ENCODE peak calls at places on chromosomes 1 and 21, in six cellular contexts. E is GM13976, G is mesothelial cell of epicardium, F is neural progenitor cell, Y is HFFc6, P is dorsolateral prefrontal cortex. I is an unnamed sample.

GRCh38 chr1:46673749-46674182 is 2.1 kb downstream of the TEX38 start:
- DNase-seq in G (no peak), F (no peak), Y (peak), P (no peak), E (no peak), I (no peak)

GRCh38 chr1:169873582-169874200 is 20.0 kb downstream of the SCYL3 start:
- DNase-seq in Y (peak), F (no peak), P (no peak), E (no peak), G (no peak), I (no peak)

GRCh38 chr1:71660417-71660816 is 579.6 kb upstream of the ZRANB2 start:
- DNase-seq in E (no peak), G (no peak), P (no peak), Y (peak), F (no peak), I (no peak)

GRCh38 chr1:6094246-6094645 is 48.6 kb downstream of the KCNAB2 start:
- DNase-seq in Y (no peak), P (no peak), G (no peak), E (no peak), F (no peak), I (no peak)

GRCh38 chr21:39137248-39138186 is 45.7 kb downstream of the PSMG1 start:
- DNase-seq in G (no peak), F (peak), Y (peak), P (no peak), E (no peak), I (no peak)

GRCh38 chr1:154459044-154459443 is 43.0 kb upstream of the TDRD10 start:
- DNase-seq in F (no peak), E (no peak), Y (no peak), P (no peak), G (no peak), I (no peak)

GRCh38 chr1:205971082-205971481 is 27.8 kb upstream of the SLC26A9 start:
- DNase-seq in F (no peak), E (no peak), Y (no peak), G (no peak), P (no peak), I (no peak)

GRCh38 chr1:36467027-36467410 is 2.8 kb upstream of the MRPS15 start:
- DNase-seq in F (no peak), E (no peak), Y (no peak), G (no peak), P (no peak), I (no peak)

GRCh38 chr1:178723541-178723940 is 1.5 kb upstream of the RALGPS2 start:
- DNase-seq in E (no peak), Y (no peak), F (no peak), G (no peak), P (no peak), I (no peak)

GRCh38 chr1:40862008-40862863 is at the start of gene CITED4:
- DNase-seq in G (peak), P (peak), Y (peak), F (peak), E (peak), I (peak)

GRCh38 chr21:43277481-43278351 is 108.9 kb downstream of the CRYAA start:
- DNase-seq in E (no peak), P (peak), Y (no peak), F (peak), G (no peak), I (no peak)

GRCh38 chr1:19809044-19809750 is 5.9 kb downstream of the RNF186 start:
- DNase-seq in E (no peak), P (no peak), Y (no peak), G (no peak), F (peak), I (no peak)

GRCh38 chr1:179021873-179022272 is 3.8 kb upstream of the FAM20B start:
- DNase-seq in F (no peak), Y (no peak), P (peak), G (no peak), E (no peak), I (no peak)

GRCh38 chr1:51946300-51946699 is 44.2 kb downstream of the RAB3B start:
- DNase-seq in P (no peak), E (no peak), Y (peak), F (no peak), G (no peak), I (no peak)

GRCh38 chr1:215669806-215670485 is 102.8 kb downstream of the KCTD3 start:
- DNase-seq in G (no peak), E (no peak), P (no peak), F (no peak), Y (no peak), I (no peak)

GRCh38 chr1:17207966-17208418 is 3.1 kb downstream of the PADI1 start:
- DNase-seq in F (no peak), E (peak), P (no peak), G (no peak), Y (peak), I (peak)

GRCh38 chr1:33346921-33347649 is 26.2 kb upstream of the A3GALT2 start:
- DNase-seq in E (no peak), F (no peak), G (no peak), Y (peak), P (no peak), I (no peak)

GRCh38 chr1:150243003-150243402 is 7.1 kb upstream of the ANP32E start:
- DNase-seq in F (no peak), Y (no peak), P (no peak), G (no peak), E (no peak), I (no peak)

GRCh38 chr1:101073836-101074235 is 48.3 kb upstream of the DPH5 start:
- DNase-seq in E (no peak), P (no peak), F (no peak), Y (no peak), G (no peak), I (no peak)

GRCh38 chr1:25817840-25818501 is 1.8 kb upstream of the MTFR1L start:
- DNase-seq in E (no peak), P (no peak), G (no peak), Y (no peak), F (no peak), I (no peak)
- TF ChIP-seq CTCF in E (no peak), P (no peak), G (no peak), Y (peak), F (peak), I (no peak)

GRCh38 chr1:26536521-26536920 is 7.0 kb downstream of the RPS6KA1 start:
- DNase-seq in F (no peak), P (no peak), Y (no peak), E (no peak), G (no peak), I (no peak)

GRCh38 chr1:26539722-26540121 is 10.2 kb downstream of the RPS6KA1 start:
- DNase-seq in G (no peak), Y (no peak), P (no peak), F (no peak), E (no peak), I (no peak)

GRCh38 chr1:26536081-26536480 is 6.5 kb downstream of the RPS6KA1 start:
- DNase-seq in G (no peak), Y (no peak), P (no peak), E (no peak), F (no peak), I (no peak)

GRCh38 chr1:26538480-26539412 is 9.2 kb downstream of the RPS6KA1 start:
- DNase-seq in F (peak), Y (peak), G (no peak), P (peak), E (no peak), I (peak)

DNA sequence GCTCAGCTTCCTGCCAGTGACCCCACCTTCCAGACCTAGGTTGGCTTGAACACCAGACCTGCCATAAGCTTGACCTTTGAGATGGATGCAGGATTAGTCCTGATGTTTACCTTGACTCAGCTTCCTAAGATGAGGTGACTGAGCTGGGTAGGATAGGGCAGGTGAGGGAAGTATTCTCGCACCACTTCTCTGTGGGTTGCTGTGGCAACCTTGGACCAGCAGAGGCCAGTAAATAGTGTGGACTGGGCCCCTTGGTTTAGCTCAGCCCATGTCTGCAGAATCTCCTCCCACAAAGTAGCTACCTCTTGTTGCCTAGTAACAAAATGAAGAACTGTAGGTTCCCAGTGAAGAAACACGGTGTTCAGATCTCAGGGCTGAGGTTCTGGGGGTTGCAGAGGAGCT is 8.4 kb downstream of the RPS6KA1 start:
- DNase-seq in F (peak), G (no peak), E (peak), Y (peak), P (peak), I (peak)
- TF ChIP-seq CTCF in F (peak), G (no peak), E (peak), Y (peak), P (peak), I (peak)

DNA sequence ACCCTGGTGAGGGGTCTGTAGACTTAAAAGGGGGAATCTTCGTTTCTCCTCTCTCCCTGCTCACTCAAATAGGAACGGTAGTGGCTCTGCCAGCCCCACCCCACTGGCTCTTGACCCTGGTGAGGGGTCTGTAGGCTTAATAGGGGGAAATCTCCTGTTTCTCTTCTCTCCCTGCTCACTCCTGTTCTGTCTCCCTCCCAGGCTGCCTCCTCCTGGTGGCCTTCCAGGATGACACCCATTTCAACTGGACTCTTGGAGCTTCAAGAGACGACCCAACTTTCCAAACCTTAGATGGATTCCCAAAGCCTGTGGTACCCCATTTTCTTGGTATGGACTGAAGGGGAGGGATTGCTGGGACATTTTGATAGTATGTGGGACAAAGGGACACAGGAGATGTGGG is 1.4 kb upstream of the EPHB2 start:
- DNase-seq in F (peak), G (no peak), E (no peak), Y (no peak), P (no peak), I (no peak)
- TF ChIP-seq CTCF in F (peak), G (peak), E (no peak), Y (peak), P (no peak), I (no peak)

DNA sequence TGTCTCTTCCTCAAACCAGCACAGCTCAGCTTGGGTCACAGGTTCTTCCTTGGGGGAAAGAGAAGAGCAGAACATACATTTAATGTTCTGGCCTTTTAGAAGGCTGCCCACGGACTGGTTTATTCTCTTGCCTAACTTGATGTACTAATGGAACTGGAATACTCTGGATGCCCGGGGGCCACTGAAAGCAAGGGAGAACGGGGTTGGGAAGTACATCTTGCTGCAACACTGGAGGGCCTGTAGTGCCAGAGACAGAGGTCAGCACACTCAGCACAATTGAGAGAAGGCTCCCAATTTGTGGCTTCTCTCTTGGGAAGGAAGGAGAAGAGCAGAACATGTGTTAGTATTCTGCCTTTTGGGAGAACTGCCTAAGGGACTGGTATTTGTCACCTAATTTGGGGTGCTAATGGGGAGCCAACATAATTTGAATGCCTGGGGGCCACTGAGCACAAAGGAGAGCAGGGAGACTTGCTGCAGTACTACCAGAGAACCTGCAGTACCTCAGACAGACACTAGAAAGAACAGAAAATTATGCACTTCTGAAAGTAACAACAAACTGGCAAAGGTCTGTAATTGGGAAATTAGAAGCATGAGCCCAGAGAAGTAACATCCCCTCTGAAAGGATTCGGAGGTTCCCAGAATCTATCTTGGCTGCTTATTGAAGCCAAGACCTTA is 14.1 kb downstream of the ZNF691 start:
- DNase-seq in E (no peak), P (no peak), F (no peak), G (no peak), Y (no peak), I (no peak)
- TF ChIP-seq CTCF in E (no peak), P (no peak), F (no peak), G (no peak), Y (peak), I (no peak)